ENCODE peak calls at places on chromosome 6, in ten cellular contexts. K is tibial nerve; W is brain pericyte; B is foreskin keratinocyte; T is AG04450; M is neural progenitor cell; G is CD8-positive, alpha-beta T cell; Y is lower lobe of right lung; N is non-pigmented ciliary epithelial cell; J is lung. P is an unnamed sample.

GRCh38 chr6:38209291-38209865 is 389.9 kb downstream of the ZFAND3 start:
- DNase-seq in Y (no peak), T (no peak), K (no peak), N (no peak), J (no peak), G (no peak), W (no peak), M (no peak), B (no peak), P (no peak)

GRCh38 chr6:31727034-31727716 is 1.9 kb downstream of the DDAH2 start:
- DNase-seq in G (no peak), J (no peak), M (no peak), B (no peak), Y (no peak), W (no peak), K (no peak), T (no peak), N (no peak), P (no peak)

GRCh38 chr6:123091091-123091895 is 95.3 kb downstream of the CLVS2 start:
- DNase-seq in T (no peak), J (no peak), G (no peak), M (no peak), Y (no peak), N (peak; percentile 82), W (no peak), B (peak; percentile 88), K (no peak), P (peak; percentile 48)

GRCh38 chr6:64683682-64684081 is 1023.3 kb downstream of the EYS start:
- DNase-seq in M (peak; percentile 43), B (no peak), T (no peak), G (no peak), W (no peak), N (peak; percentile 86), Y (no peak), K (no peak), J (no peak), P (no peak)

GRCh38 chr6:151721671-151722070 is 85.8 kb upstream of the ESR1 start:
- DNase-seq in W (no peak), M (no peak), G (no peak), K (no peak), N (no peak), B (no peak), Y (no peak), T (no peak), J (no peak), P (no peak)

GRCh38 chr6:158969148-158969547 is 30.9 kb downstream of the RSPH3 start:
- DNase-seq in M (no peak), Y (no peak), J (no peak), G (no peak), K (no peak), W (no peak), N (no peak), B (no peak), T (no peak), P (no peak)

GRCh38 chr6:170224694-170225660 is 65.9 kb downstream of the DLL1 start:
- DNase-seq in B (peak; percentile 98), M (peak; percentile 45), J (no peak), G (no peak), Y (no peak), K (no peak), W (no peak), T (no peak), N (no peak), P (peak; percentile 73)

GRCh38 chr6:35470663-35471120 is 2.5 kb downstream of the RPL10A start:
- DNase-seq in N (no peak), W (no peak), T (no peak), Y (no peak), B (no peak), G (no peak), K (no peak), J (no peak), M (no peak), P (no peak)

GRCh38 chr6:7805088-7805756 is 79.3 kb downstream of the BMP6 start:
- DNase-seq in W (no peak), M (no peak), K (no peak), J (no peak), T (no peak), B (no peak), Y (no peak), G (no peak), N (no peak), P (no peak)

GRCh38 chr6:93794161-93794560 is 374.8 kb upstream of the EPHA7 start:
- DNase-seq in J (no peak), B (no peak), M (no peak), N (peak; percentile 8), W (no peak), G (no peak), Y (no peak), T (no peak), K (no peak), P (no peak)

GRCh38 chr6:75503291-75503690 is 9.7 kb upstream of the FILIP1 start:
- DNase-seq in W (no peak), N (no peak), B (no peak), J (no peak), K (no peak), Y (no peak), T (no peak), G (no peak), M (no peak), P (no peak)

GRCh38 chr6:89828988-89829590 is 591 bp upstream of the CASP8AP2 start:
- DNase-seq in M (peak; percentile 9), Y (no peak), B (no peak), J (no peak), W (peak; percentile 44), N (no peak), T (no peak), K (no peak), G (peak; percentile 53), P (no peak)

GRCh38 chr6:157637941-157638340 is 185.1 kb upstream of the SNX9 start:
- DNase-seq in W (no peak), N (no peak), G (no peak), J (no peak), M (no peak), Y (no peak), B (no peak), K (no peak), T (no peak), P (no peak)

GRCh38 chr6:97427648-97428047 is 144.6 kb upstream of the MMS22L start:
- DNase-seq in K (no peak), W (no peak), N (no peak), T (no peak), Y (no peak), B (no peak), M (no peak), G (no peak), J (no peak), P (no peak)

GRCh38 chr6:89655122-89655521 is 16.6 kb upstream of the LYRM2 start:
- DNase-seq in K (no peak), N (no peak), G (no peak), B (no peak), Y (no peak), M (no peak), J (no peak), T (no peak), W (no peak), P (no peak)

GRCh38 chr6:154457881-154458284 is 52.6 kb downstream of the CNKSR3 start:
- DNase-seq in W (no peak), M (no peak), K (no peak), G (no peak), T (no peak), N (no peak), J (no peak), Y (no peak), B (peak; percentile 23), P (no peak)

GRCh38 chr6:142810952-142811514 is 133.9 kb downstream of the HIVEP2 start:
- DNase-seq in B (no peak), G (no peak), W (no peak), J (no peak), M (no peak), K (no peak), N (no peak), T (peak; percentile 54), Y (no peak), P (no peak)

GRCh38 chr6:11251553-11252358 is 19.3 kb upstream of the NEDD9 start:
- DNase-seq in W (peak; percentile 47), K (peak; percentile 89), J (no peak), B (peak; percentile 47), M (no peak), T (no peak), G (no peak), Y (no peak), N (no peak), P (no peak)

GRCh38 chr6:36986704-36987047 is 680 bp upstream of the MTCH1 start:
- DNase-seq in Y (no peak), G (no peak), N (no peak), W (no peak), T (no peak), J (no peak), K (no peak), M (no peak), B (no peak), P (no peak)

GRCh38 chr6:138403324-138403800 is 661 bp upstream of the HEBP2 start:
- DNase-seq in J (peak; percentile 39), K (no peak), W (no peak), N (no peak), T (no peak), Y (peak; percentile 65), M (peak; percentile 47), B (no peak), G (peak; percentile 60), P (no peak)

GRCh38 chr6:1314617-1315016 is 2.7 kb downstream of the FOXQ1 start:
- DNase-seq in W (no peak), B (no peak), Y (no peak), J (no peak), K (no peak), N (no peak), G (no peak), T (no peak), M (no peak), P (no peak)

GRCh38 chr6:125183391-125183790 is 29.8 kb downstream of the TPD52L1 start:
- DNase-seq in W (no peak), T (no peak), B (no peak), M (no peak), K (no peak), J (no peak), N (no peak), Y (no peak), G (no peak), P (no peak)

GRCh38 chr6:75791881-75792280 is 42.8 kb downstream of the MYO6 start:
- DNase-seq in J (no peak), K (no peak), Y (no peak), B (no peak), G (no peak), W (no peak), N (no peak), M (no peak), T (no peak), P (no peak)

GRCh38 chr6:43090557-43090952 is 14.4 kb downstream of the PTK7 start:
- DNase-seq in N (no peak), W (no peak), J (no peak), G (no peak), K (no peak), M (peak; percentile 53), Y (no peak), B (no peak), T (no peak), P (no peak)

GRCh38 chr6:134714113-134714512 is 235.8 kb downstream of the ALDH8A1 start:
- DNase-seq in M (no peak), B (no peak), W (no peak), K (no peak), N (no peak), J (no peak), T (no peak), Y (no peak), G (no peak), P (no peak)

GRCh38 chr6:93412452-93412851 is 6.9 kb downstream of the EPHA7 start:
- DNase-seq in G (no peak), W (no peak), N (no peak), Y (no peak), K (no peak), M (no peak), B (no peak), T (no peak), J (no peak), P (no peak)

GRCh38 chr6:159134701-159135364 is 34.4 kb upstream of the FNDC1 start:
- DNase-seq in N (peak; percentile 22), W (no peak), B (no peak), Y (no peak), M (peak; percentile 76), G (peak; percentile 82), K (peak; percentile 88), J (peak; percentile 73), T (no peak), P (peak; percentile 2)

GRCh38 chr6:54282186-54282585 is 26.1 kb upstream of the TINAG start:
- DNase-seq in W (no peak), K (no peak), Y (no peak), M (no peak), B (peak; percentile 86), J (no peak), G (no peak), T (peak; percentile 50), N (peak; percentile 45), P (no peak)